ENCODE peak calls at places on chromosome 1, in seven cellular contexts. X, H, S, J, T, O and R are unnamed samples.

GRCh38 chr1:208118306-208118705 is 125.9 kb downstream of the PLXNA2 start:
- DNase-seq in X (no peak), H (no peak), S (no peak), J (no peak), T (no peak), O (no peak), R (no peak)

GRCh38 chr1:213821175-213821942 is 166.4 kb upstream of the PROX1 start:
- DNase-seq in X (no peak), H (no peak), S (no peak), J (no peak), T (no peak), O (no peak), R (no peak)

GRCh38 chr1:175178456-175178855 is 14.1 kb downstream of the KIAA0040 start:
- DNase-seq in X (no peak), H (no peak), S (no peak), J (no peak), T (no peak), O (no peak), R (no peak)

GRCh38 chr1:206706298-206706791 is 21.6 kb downstream of the MAPKAPK2 start:
- DNase-seq in X (no peak), H (no peak), S (no peak), J (peak), T (no peak), O (no peak), R (peak)

GRCh38 chr1:182570611-182570970 is 18.5 kb downstream of the RNASEL start:
- DNase-seq in X (no peak), H (no peak), S (no peak), J (no peak), T (no peak), O (no peak), R (no peak)

GRCh38 chr1:24540906-24541710 is 14.8 kb upstream of the NCMAP start:
- DNase-seq in X (no peak), H (no peak), S (no peak), J (no peak), T (no peak), O (no peak), R (no peak)

GRCh38 chr1:152111515-152111968 is 3.7 kb downstream of the TCHH start:
- DNase-seq in X (peak), H (no peak), S (no peak), J (no peak), T (no peak), O (peak), R (peak)

GRCh38 chr1:67146539-67146938 is 11.8 kb upstream of the C1orf141 start:
- DNase-seq in X (no peak), H (no peak), S (no peak), J (no peak), T (no peak), O (no peak), R (no peak)

GRCh38 chr1:23790696-23791433 is at the start of gene LYPLA2:
- DNase-seq in X (peak), H (peak), S (peak), J (peak), T (peak), O (peak), R (peak)

GRCh38 chr1:157307491-157307890 is 169.3 kb upstream of the ETV3 start:
- DNase-seq in X (no peak), H (no peak), S (no peak), J (no peak), T (no peak), O (no peak), R (no peak)

GRCh38 chr1:76059461-76059860 is 15.1 kb upstream of the ST6GALNAC3 start:
- DNase-seq in X (no peak), H (no peak), S (no peak), J (no peak), T (no peak), O (no peak), R (no peak)

GRCh38 chr1:167805041-167805556 is 83.3 kb downstream of the MPZL1 start:
- DNase-seq in X (no peak), H (no peak), S (no peak), J (no peak), T (no peak), O (no peak), R (no peak)

GRCh38 chr1:198680174-198680871 is 41.5 kb downstream of the PTPRC start:
- DNase-seq in X (no peak), H (no peak), S (no peak), J (no peak), T (no peak), O (no peak), R (no peak)

GRCh38 chr1:32393136-32393535 is 1.1 kb downstream of the BSDC1 start:
- DNase-seq in X (no peak), H (no peak), S (no peak), J (no peak), T (no peak), O (no peak), R (no peak)

GRCh38 chr1:26098602-26099001 is 13.0 kb upstream of the PDIK1L start:
- DNase-seq in X (no peak), H (no peak), S (no peak), J (no peak), T (no peak), O (no peak), R (no peak)

GRCh38 chr1:97820470-97821188 is 100.2 kb downstream of the DPYD start:
- DNase-seq in X (no peak), H (no peak), S (no peak), J (no peak), T (no peak), O (no peak), R (no peak)

GRCh38 chr1:181033799-181034391 is at the start of gene MR1:
- DNase-seq in X (no peak), H (no peak), S (peak), J (no peak), T (no peak), O (no peak), R (no peak)

GRCh38 chr1:3049164-3049563 is 19.8 kb upstream of the PRDM16 start:
- DNase-seq in X (no peak), H (no peak), S (no peak), J (peak), T (no peak), O (no peak), R (peak)

GRCh38 chr1:24098102-24098501 is 13.8 kb downstream of the MYOM3 start:
- DNase-seq in X (no peak), H (no peak), S (no peak), J (no peak), T (no peak), O (no peak), R (no peak)

GRCh38 chr1:175434268-175434860 is 241.8 kb upstream of the KIAA0040 start:
- DNase-seq in X (no peak), H (no peak), S (no peak), J (no peak), T (no peak), O (no peak), R (no peak)

GRCh38 chr1:31944205-31945089 is 6.3 kb upstream of the PTP4A2 start:
- DNase-seq in X (peak), H (peak), S (no peak), J (peak), T (peak), O (peak), R (peak)

GRCh38 chr1:155032886-155033285 is 695 bp downstream of the DCST2 start:
- DNase-seq in X (no peak), H (no peak), S (no peak), J (no peak), T (no peak), O (no peak), R (peak)

GRCh38 chr1:54490361-54491248 is 57.4 kb upstream of the ACOT11 start:
- DNase-seq in X (no peak), H (no peak), S (no peak), J (no peak), T (no peak), O (peak), R (peak)

GRCh38 chr1:220711086-220711809 is 21.1 kb downstream of the C1orf115 start:
- DNase-seq in X (no peak), H (no peak), S (no peak), J (no peak), T (no peak), O (no peak), R (no peak)

GRCh38 chr1:48841466-48841865 is 64.8 kb upstream of the BEND5 start:
- DNase-seq in X (no peak), H (no peak), S (no peak), J (no peak), T (no peak), O (no peak), R (no peak)